ENCODE peak calls at places on chromosome 15, in four cellular contexts. One of them, this sample, is unnamed.

GRCh38 chr15:75646944-75647364 is 758 bp upstream of the SNX33 start:
- DNase-seq in IMR-90: no peak
- DNase-seq in stomach: peak; percentile 63
- DNase-seq in uterus: no peak
- DNase-seq in this sample: peak; percentile 56

GRCh38 chr15:83919319-83919830 is 265.5 kb downstream of the ADAMTSL3 start:
- DNase-seq in stomach: no peak
- DNase-seq in IMR-90: no peak
- DNase-seq in uterus: no peak
- DNase-seq in this sample: no peak

GRCh38 chr15:100939786-100940185 is 20.6 kb downstream of the LRRK1 start:
- DNase-seq in IMR-90: no peak
- DNase-seq in stomach: no peak
- DNase-seq in uterus: no peak
- DNase-seq in this sample: no peak

GRCh38 chr15:66253643-66254363 is at the start of gene MEGF11:
- DNase-seq in stomach: no peak
- DNase-seq in uterus: no peak
- DNase-seq in IMR-90: peak; percentile 28
- DNase-seq in this sample: no peak

GRCh38 chr15:32802296-32802936 is 84.6 kb downstream of the GREM1 start:
- DNase-seq in IMR-90: peak; percentile 97
- DNase-seq in stomach: no peak
- DNase-seq in uterus: no peak
- DNase-seq in this sample: no peak

GRCh38 chr15:25901841-25902610 is 38.9 kb upstream of the ATP10A start:
- DNase-seq in stomach: no peak
- DNase-seq in IMR-90: no peak
- DNase-seq in uterus: no peak
- DNase-seq in this sample: no peak

GRCh38 chr15:34049096-34049495 is 10.1 kb upstream of the AVEN start:
- DNase-seq in stomach: no peak
- DNase-seq in IMR-90: peak; percentile 87
- DNase-seq in uterus: no peak
- DNase-seq in this sample: no peak

GRCh38 chr15:100890850-100891249 is 11.2 kb downstream of the ALDH1A3 start:
- DNase-seq in IMR-90: no peak
- DNase-seq in uterus: peak; percentile 9
- DNase-seq in stomach: peak; percentile 16
- DNase-seq in this sample: no peak

GRCh38 chr15:30023798-30024295 is 58.9 kb upstream of the GOLGA8J start:
- DNase-seq in uterus: no peak
- DNase-seq in IMR-90: peak; percentile 23
- DNase-seq in stomach: no peak
- DNase-seq in this sample: no peak

GRCh38 chr15:65416845-65417416 is 5.8 kb downstream of the IGDCC4 start:
- DNase-seq in stomach: no peak
- DNase-seq in uterus: peak; percentile 61
- DNase-seq in IMR-90: peak; percentile 33
- DNase-seq in this sample: no peak

GRCh38 chr15:42511010-42511396 is 15.6 kb downstream of the SNAP23 start:
- DNase-seq in IMR-90: peak; percentile 84
- DNase-seq in stomach: no peak
- DNase-seq in uterus: no peak
- DNase-seq in this sample: no peak

GRCh38 chr15:75577401-75578205 is 1.5 kb downstream of the PTPN9 start:
- DNase-seq in uterus: no peak
- DNase-seq in stomach: no peak
- DNase-seq in IMR-90: peak; percentile 28
- DNase-seq in this sample: no peak

GRCh38 chr15:98547255-98547654 is 101.1 kb upstream of the IGF1R start:
- DNase-seq in uterus: no peak
- DNase-seq in IMR-90: no peak
- DNase-seq in stomach: no peak
- DNase-seq in this sample: no peak

GRCh38 chr15:99438691-99439523 is 126.9 kb upstream of the MEF2A start:
- DNase-seq in stomach: peak; percentile 18
- DNase-seq in IMR-90: no peak
- DNase-seq in uterus: no peak
- DNase-seq in this sample: no peak

GRCh38 chr15:55897560-55898336 is 95.7 kb downstream of the NEDD4 start:
- DNase-seq in IMR-90: peak; percentile 61
- DNase-seq in stomach: peak; percentile 51
- DNase-seq in uterus: peak; percentile 40
- DNase-seq in this sample: no peak

GRCh38 chr15:74345051-74345450 is 22.4 kb downstream of the CYP11A1 start:
- DNase-seq in uterus: no peak
- DNase-seq in stomach: no peak
- DNase-seq in IMR-90: peak; percentile 44
- DNase-seq in this sample: no peak

GRCh38 chr15:62847900-62848489 is 194.6 kb upstream of the TPM1 start:
- DNase-seq in stomach: peak; percentile 65
- DNase-seq in uterus: peak; percentile 82
- DNase-seq in IMR-90: peak; percentile 54
- DNase-seq in this sample: no peak

GRCh38 chr15:50024183-50024795 is 94.7 kb downstream of the ATP8B4 start:
- DNase-seq in stomach: no peak
- DNase-seq in uterus: no peak
- DNase-seq in IMR-90: peak; percentile 41
- DNase-seq in this sample: no peak

GRCh38 chr15:62782100-62782791 is 260.3 kb upstream of the TPM1 start:
- DNase-seq in uterus: peak; percentile 74
- DNase-seq in IMR-90: peak; percentile 85
- DNase-seq in stomach: peak; percentile 86
- DNase-seq in this sample: peak; percentile 93

GRCh38 chr15:63038926-63039673 is 3.4 kb upstream of the TPM1 start:
- DNase-seq in uterus: no peak
- DNase-seq in stomach: no peak
- DNase-seq in IMR-90: peak; percentile 83
- DNase-seq in this sample: no peak

GRCh38 chr15:33296856-33297255 is 13.9 kb upstream of the RYR3 start:
- DNase-seq in stomach: no peak
- DNase-seq in IMR-90: no peak
- DNase-seq in uterus: no peak
- DNase-seq in this sample: no peak

GRCh38 chr15:31474059-31474868 is 147.6 kb downstream of the KLF13 start:
- DNase-seq in uterus: peak; percentile 9
- DNase-seq in IMR-90: no peak
- DNase-seq in stomach: peak; percentile 14
- DNase-seq in this sample: no peak

GRCh38 chr15:85692873-85693272 is 101.9 kb downstream of the KLHL25 start:
- DNase-seq in uterus: no peak
- DNase-seq in stomach: peak; percentile 35
- DNase-seq in IMR-90: no peak
- DNase-seq in this sample: no peak

GRCh38 chr15:58065011-58065444 is 483 bp downstream of the ALDH1A2 start:
- DNase-seq in uterus: peak; percentile 44
- DNase-seq in stomach: no peak
- DNase-seq in IMR-90: no peak
- DNase-seq in this sample: no peak

GRCh38 chr15:51060058-51060598 is 34.6 kb downstream of the TNFAIP8L3 start:
- DNase-seq in stomach: no peak
- DNase-seq in uterus: no peak
- DNase-seq in IMR-90: no peak
- DNase-seq in this sample: no peak

GRCh38 chr15:41603941-41604660 is 45.1 kb downstream of the TYRO3 start:
- DNase-seq in IMR-90: peak; percentile 91
- DNase-seq in stomach: peak; percentile 57
- DNase-seq in uterus: peak; percentile 78
- DNase-seq in this sample: peak; percentile 60

GRCh38 chr15:72858205-72858604 is 74.6 kb upstream of the ADPGK start:
- DNase-seq in uterus: no peak
- DNase-seq in IMR-90: no peak
- DNase-seq in stomach: no peak
- DNase-seq in this sample: no peak

GRCh38 chr15:66948294-66948693 is 117.1 kb upstream of the SMAD3 start:
- DNase-seq in IMR-90: peak; percentile 50
- DNase-seq in uterus: no peak
- DNase-seq in stomach: no peak
- DNase-seq in this sample: no peak

GRCh38 chr15:74901612-74902063 is 5.0 kb downstream of the FAM219B start:
- DNase-seq in uterus: peak; percentile 56
- DNase-seq in IMR-90: peak; percentile 46
- DNase-seq in stomach: peak; percentile 74
- DNase-seq in this sample: peak; percentile 63

GRCh38 chr15:100783296-100783695 is 96.3 kb upstream of the ALDH1A3 start:
- DNase-seq in uterus: peak; percentile 11
- DNase-seq in stomach: peak; percentile 17
- DNase-seq in IMR-90: no peak
- DNase-seq in this sample: no peak

GRCh38 chr15:60720084-60720483 is 241.1 kb upstream of the ICE2 start:
- DNase-seq in stomach: no peak
- DNase-seq in IMR-90: no peak
- DNase-seq in uterus: no peak
- DNase-seq in this sample: no peak

GRCh38 chr15:41816788-41817187 is 11.1 kb upstream of the JMJD7 start:
- DNase-seq in IMR-90: no peak
- DNase-seq in uterus: no peak
- DNase-seq in stomach: no peak
- DNase-seq in this sample: no peak

GRCh38 chr15:78726870-78727551 is 84.3 kb downstream of the ADAMTS7 start:
- DNase-seq in IMR-90: no peak
- DNase-seq in stomach: peak; percentile 34
- DNase-seq in uterus: no peak
- DNase-seq in this sample: no peak

DNA sequence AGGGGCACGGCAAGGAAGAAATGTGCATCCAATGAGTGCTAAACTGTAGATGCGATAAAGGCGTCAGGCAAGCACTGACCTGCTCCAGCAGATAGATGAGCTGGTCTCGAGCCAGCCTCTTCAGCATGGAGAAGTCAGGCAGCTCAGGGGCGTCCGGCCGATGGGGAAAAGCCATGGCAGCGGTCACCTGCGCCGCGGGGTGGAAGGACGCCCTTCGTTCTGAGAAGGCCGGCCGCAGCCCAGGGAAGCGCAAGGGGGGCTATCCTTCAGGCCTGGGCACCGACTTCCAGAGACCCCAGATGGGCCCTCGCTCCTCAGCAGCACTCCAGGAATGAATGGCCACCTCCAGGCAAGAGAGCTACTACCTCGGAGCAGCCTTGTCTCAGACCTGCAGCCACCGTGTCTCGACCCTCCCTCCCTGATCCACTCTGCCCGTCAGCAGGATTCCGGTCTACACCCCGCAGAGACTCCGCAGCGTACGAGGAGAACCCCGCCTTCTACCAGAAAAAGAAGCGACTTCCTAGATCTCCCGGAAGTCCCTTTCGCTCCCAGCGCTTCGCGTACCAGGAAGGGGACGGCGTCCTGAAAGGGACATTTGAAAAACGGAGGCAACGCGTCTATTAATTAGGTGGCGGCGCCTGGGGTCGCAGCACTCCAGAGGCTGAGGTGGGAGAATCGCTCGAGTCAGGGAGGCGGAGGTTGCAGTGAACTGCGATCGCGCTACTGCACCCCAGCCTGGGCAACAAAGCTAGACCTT is at the start of gene VPS33B:
- DNase-seq in stomach: peak; percentile 85
- DNase-seq in IMR-90: peak; percentile 80
- DNase-seq in uterus: peak; percentile 78
- DNase-seq in this sample: peak; percentile 62
- TF ChIP-seq POLR2A in stomach: no peak
- TF ChIP-seq POLR2A in IMR-90: peak; percentile 30
- TF ChIP-seq POLR2A in uterus: no peak
- TF ChIP-seq POLR2A in this sample: no peak

GRCh38 chr15:90872481-90873184 is 4.2 kb downstream of the FURIN start:
- DNase-seq in stomach: no peak
- DNase-seq in IMR-90: peak; percentile 80
- DNase-seq in uterus: peak; percentile 26
- DNase-seq in this sample: no peak
- H3K4me1 ChIP-seq in stomach: peaks cover 59% of the 10 kb centered on the region
- H3K4me1 ChIP-seq in IMR-90: peaks cover 33% of the 10 kb centered on the region
- H3K4me1 ChIP-seq in uterus: peaks cover 10% of the 10 kb centered on the region
- H3K4me1 ChIP-seq in this sample: peaks cover 4% of the 10 kb centered on the region

DNA sequence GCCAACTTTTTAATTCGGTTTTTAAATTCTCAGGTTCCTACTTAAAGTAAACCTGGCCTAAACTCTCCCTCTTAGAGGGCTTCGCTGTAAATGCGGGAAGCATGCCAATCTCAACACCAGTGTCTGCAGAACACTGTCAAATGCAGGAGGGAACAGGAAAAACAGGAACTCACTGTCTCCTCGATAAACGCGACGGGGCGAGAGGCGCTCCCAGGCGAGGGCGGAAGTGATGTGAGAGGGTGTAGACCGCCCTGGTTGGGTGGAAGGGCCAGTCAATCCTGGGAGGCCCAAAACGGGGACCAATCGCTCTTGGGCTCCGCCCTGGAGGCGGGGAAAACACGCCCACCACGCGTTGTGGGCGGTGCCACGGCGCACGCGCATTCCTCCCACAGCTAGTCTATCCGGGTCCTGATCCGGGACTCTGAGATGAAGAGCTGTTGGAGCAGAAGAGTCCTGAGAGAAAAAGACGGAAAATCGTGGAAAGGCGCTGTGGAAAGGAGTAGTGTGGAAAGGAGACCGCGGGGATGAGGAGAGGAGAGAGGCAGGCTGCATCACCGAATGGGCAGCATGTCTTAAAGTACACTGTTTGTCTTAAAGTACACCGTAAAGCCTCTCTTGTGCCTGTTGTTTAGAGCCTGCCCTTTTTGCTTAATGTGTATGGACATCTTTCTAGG is 27.1 kb downstream of the SLC28A2 start:
- DNase-seq in IMR-90: peak; percentile 95
- DNase-seq in stomach: peak; percentile 98
- DNase-seq in uterus: peak; percentile 97
- DNase-seq in this sample: peak; percentile 99
- TF ChIP-seq POLR2A in IMR-90: peak; percentile 78
- TF ChIP-seq POLR2A in stomach: no peak
- TF ChIP-seq POLR2A in uterus: peak; percentile 76
- TF ChIP-seq POLR2A in this sample: peak; percentile 75

GRCh38 chr15:47587938-47588817 is 129.1 kb upstream of the SEMA6D start:
- DNase-seq in uterus: no peak
- DNase-seq in IMR-90: no peak
- DNase-seq in stomach: no peak
- DNase-seq in this sample: no peak

GRCh38 chr15:47588968-47589367 is 128.3 kb upstream of the SEMA6D start:
- DNase-seq in stomach: no peak
- DNase-seq in uterus: no peak
- DNase-seq in IMR-90: no peak
- DNase-seq in this sample: no peak

GRCh38 chr15:47582283-47582682 is 135.0 kb upstream of the SEMA6D start:
- DNase-seq in uterus: no peak
- DNase-seq in IMR-90: no peak
- DNase-seq in stomach: no peak
- DNase-seq in this sample: no peak

DNA sequence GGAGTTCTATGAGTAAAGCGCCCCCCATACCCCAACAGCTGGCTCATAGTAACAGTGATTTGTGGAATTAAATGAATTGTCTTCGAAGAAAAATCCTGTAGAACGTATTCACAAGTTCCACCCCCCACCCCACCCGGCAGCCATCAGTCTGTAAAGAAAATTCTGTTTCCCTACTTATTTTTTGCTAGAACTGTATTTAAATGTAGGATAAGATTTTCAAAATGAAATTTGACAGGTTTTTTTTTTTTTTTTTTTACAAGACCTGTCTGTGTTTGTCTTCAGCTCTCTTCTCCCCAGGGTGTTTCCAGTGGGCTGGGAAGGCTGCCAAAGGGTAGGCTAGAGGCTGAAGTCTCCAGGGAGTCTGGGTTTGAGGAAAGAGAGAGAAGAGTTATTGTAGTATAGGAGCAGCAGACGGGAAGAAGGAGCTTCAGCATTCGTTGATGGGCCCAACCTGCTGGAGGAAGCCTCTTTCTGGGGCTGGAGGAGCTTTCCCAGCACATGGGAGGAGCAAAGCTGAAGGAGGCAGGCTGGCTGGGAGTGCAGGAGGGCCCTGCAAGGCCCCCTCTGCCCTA is 130.6 kb upstream of the SEMA6D start:
- DNase-seq in uterus: no peak
- DNase-seq in IMR-90: no peak
- DNase-seq in stomach: no peak
- DNase-seq in this sample: no peak
- H3K4me1 ChIP-seq in uterus: no peaks in the 10 kb centered on the region
- H3K4me1 ChIP-seq in IMR-90: no peaks in the 10 kb centered on the region
- H3K4me1 ChIP-seq in stomach: no peaks in the 10 kb centered on the region
- H3K4me1 ChIP-seq in this sample: no peaks in the 10 kb centered on the region